ENCODE peak calls at places on chromosome 9, in eight cellular contexts. O, B, E, G, M, A, N and K are unnamed samples.

GRCh38 chr9:97487107-97487506 is 14.4 kb upstream of the TMOD1 start:
- DNase-seq in G (no peak), N (peak; percentile 55), M (no peak), A (no peak), O (no peak), B (peak; percentile 21), E (no peak), K (no peak)

GRCh38 chr9:38181216-38181615 is 112.2 kb upstream of the SHB start:
- DNase-seq in A (no peak), O (no peak), B (no peak), M (no peak), E (no peak), N (peak; percentile 19), G (no peak), K (no peak)

GRCh38 chr9:108860354-108860753 is 1.7 kb upstream of the ACTL7A start:
- DNase-seq in O (no peak), M (no peak), A (no peak), E (no peak), N (peak; percentile 11), G (no peak), B (no peak), K (no peak)

GRCh38 chr9:15246688-15247087 is 60.3 kb downstream of the TTC39B start:
- DNase-seq in B (no peak), M (no peak), O (no peak), E (no peak), N (peak; percentile 59), G (no peak), A (no peak), K (no peak)

GRCh38 chr9:83501552-83501951 is 36.6 kb downstream of the FRMD3 start:
- DNase-seq in A (no peak), M (no peak), N (no peak), B (no peak), O (no peak), G (no peak), E (no peak), K (no peak)

GRCh38 chr9:130159814-130160670 is 12.2 kb upstream of the NCS1 start:
- DNase-seq in G (no peak), A (no peak), N (no peak), O (no peak), B (no peak), M (no peak), E (no peak), K (no peak)

GRCh38 chr9:77649109-77649812 is 1.1 kb upstream of the GNA14 start:
- DNase-seq in G (no peak), B (peak; percentile 71), E (no peak), O (no peak), M (no peak), N (peak; percentile 65), A (no peak), K (no peak)

GRCh38 chr9:15622596-15622995 is 69.8 kb downstream of the CCDC171 start:
- DNase-seq in A (peak; percentile 18), B (peak; percentile 42), O (no peak), N (peak; percentile 38), G (no peak), E (no peak), M (no peak), K (peak; percentile 18)

GRCh38 chr9:104577263-104577662 is 8.3 kb downstream of the OR13C8 start:
- DNase-seq in A (no peak), O (no peak), E (no peak), B (no peak), G (no peak), N (no peak), M (no peak), K (no peak)

GRCh38 chr9:134136117-134136996 is 475 bp downstream of the WDR5 start:
- DNase-seq in E (no peak), A (peak; percentile 38), O (peak; percentile 39), M (no peak), G (peak; percentile 63), N (peak; percentile 35), B (peak; percentile 27), K (no peak)

GRCh38 chr9:100186356-100186755 is 87.3 kb downstream of the INVS start:
- DNase-seq in M (no peak), A (no peak), G (no peak), E (no peak), N (no peak), O (no peak), B (no peak), K (no peak)

GRCh38 chr9:130426883-130427282 is 17.9 kb upstream of the ASS1 start:
- DNase-seq in B (peak; percentile 43), N (peak; percentile 85), O (no peak), A (no peak), E (no peak), M (peak; percentile 54), G (no peak), K (peak; percentile 32)

GRCh38 chr9:94697972-94698581 is 28.4 kb upstream of the AOPEP start:
- DNase-seq in B (no peak), E (no peak), A (no peak), G (peak; percentile 39), N (peak; percentile 53), O (no peak), M (no peak), K (peak; percentile 72)

GRCh38 chr9:127754761-127755557 is 19.9 kb upstream of the TOR2A start:
- DNase-seq in A (no peak), M (no peak), O (no peak), B (no peak), E (no peak), N (no peak), G (peak; percentile 89), K (no peak)

GRCh38 chr9:111178361-111179043 is 140.2 kb upstream of the LPAR1 start:
- DNase-seq in E (no peak), N (peak; percentile 79), G (no peak), M (no peak), B (peak; percentile 50), O (no peak), A (no peak), K (peak; percentile 84)

GRCh38 chr9:121283856-121284732 is 16.1 kb downstream of the GSN start:
- DNase-seq in M (no peak), O (no peak), N (no peak), E (no peak), B (no peak), G (peak; percentile 67), A (no peak), K (no peak)

DNA sequence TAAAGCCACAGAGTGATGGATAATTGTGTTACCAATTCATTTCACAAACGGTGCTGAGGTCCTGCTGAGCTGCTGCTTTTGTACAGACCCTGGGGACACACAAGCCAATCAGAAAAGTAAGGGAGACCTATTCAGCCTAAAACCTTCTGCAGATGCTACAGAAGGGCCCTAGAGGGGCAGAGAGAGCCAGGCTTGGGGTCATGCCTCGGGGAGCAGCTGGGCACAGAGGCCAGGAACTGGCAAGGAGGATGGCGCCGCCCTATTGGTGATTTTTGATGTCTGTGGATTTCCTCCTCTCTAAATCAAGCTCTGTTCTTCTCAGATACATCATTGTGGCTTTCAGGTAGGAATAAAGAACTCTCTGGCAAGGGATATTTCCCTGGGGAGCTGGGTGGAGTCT is 181.9 kb downstream of the ZNF462 start:
- DNase-seq in M (no peak), N (no peak), B (no peak), O (no peak), E (no peak), G (no peak), A (peak; percentile 20), K (no peak)
- TF ChIP-seq CTCF in M (no peak), N (peak; percentile 7), B (no peak), O (no peak), E (no peak), G (peak; percentile 30), A (peak; percentile 75), K (no peak)

GRCh38 chr9:122988919-122989614 is 44.4 kb upstream of the GPR21 start:
- DNase-seq in O (no peak), M (no peak), N (no peak), E (no peak), B (no peak), A (peak; percentile 6), G (no peak), K (no peak)
- H3K4me3 ChIP-seq in O (no peak overlapping the region), M (no peak overlapping the region), N (no peak overlapping the region), E (no peak overlapping the region), B (no peak overlapping the region), A (no peak overlapping the region), G (no peak overlapping the region), K (no peak overlapping the region)

GRCh38 chr9:115202960-115203751 is 85.2 kb upstream of the TNC start:
- DNase-seq in M (peak; percentile 26), O (no peak), E (no peak), B (peak; percentile 31), N (peak; percentile 80), G (no peak), A (no peak), K (no peak)
- TF ChIP-seq CTCF in M (no peak), O (no peak), E (no peak), B (no peak), N (no peak), G (no peak), A (no peak), K (no peak)

DNA sequence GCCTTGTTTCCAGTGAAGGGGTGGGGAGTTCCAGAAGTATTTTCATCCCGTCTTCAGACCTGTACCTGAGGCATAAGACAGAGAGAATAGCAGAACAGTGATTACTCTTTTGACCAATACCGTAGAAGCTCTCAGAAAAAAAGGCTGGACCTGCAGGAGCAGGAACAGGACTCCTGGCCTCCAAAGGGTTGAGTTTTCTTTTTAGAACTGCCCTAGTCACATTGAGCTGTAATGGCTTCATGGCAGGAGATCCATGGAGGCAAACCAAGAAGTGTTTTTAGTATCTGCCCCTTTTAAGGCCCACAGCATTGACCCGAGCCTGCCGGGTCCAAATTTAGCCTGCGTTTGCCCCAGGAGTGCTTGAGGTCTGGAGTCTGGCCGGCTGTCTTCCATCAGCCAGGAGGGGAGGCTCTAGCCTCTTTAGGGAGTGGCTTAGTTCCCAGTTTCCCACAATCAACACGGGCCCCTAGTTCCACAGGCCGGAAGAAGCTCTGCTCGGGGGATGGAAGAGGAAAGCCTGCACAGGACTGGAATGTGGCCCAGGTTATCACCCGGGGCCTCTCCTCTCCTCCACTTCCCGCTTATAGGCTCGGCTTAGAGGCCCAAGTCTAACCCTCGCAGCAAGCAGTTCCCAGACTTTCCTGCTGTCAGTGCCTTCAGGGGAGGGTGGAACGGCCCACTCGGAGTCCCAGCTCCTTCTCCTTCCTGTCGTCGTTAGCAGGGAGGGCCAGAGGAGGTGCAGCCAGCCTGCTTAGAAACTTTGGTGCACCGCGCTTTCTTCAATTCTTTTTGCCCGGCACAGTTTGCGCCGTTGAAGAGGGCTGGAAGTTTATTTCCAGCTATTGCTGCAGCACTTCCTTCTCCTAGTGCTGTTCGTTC is 80.7 kb downstream of the C9orf152 start:
- DNase-seq in A (no peak), O (peak; percentile 82), G (peak; percentile 41), E (no peak), B (peak; percentile 97), M (peak; percentile 90), N (peak; percentile 86), K (no peak)
- H3K4me3 ChIP-seq in A (peak overlapping the region; percentile 57), O (peak overlapping the region; percentile 30), G (no peak overlapping the region), E (peak overlapping the region; percentile 39), B (peak overlapping the region; percentile 60), M (peak overlapping the region; percentile 42), N (peak overlapping the region; percentile 41), K (no peak overlapping the region)

DNA sequence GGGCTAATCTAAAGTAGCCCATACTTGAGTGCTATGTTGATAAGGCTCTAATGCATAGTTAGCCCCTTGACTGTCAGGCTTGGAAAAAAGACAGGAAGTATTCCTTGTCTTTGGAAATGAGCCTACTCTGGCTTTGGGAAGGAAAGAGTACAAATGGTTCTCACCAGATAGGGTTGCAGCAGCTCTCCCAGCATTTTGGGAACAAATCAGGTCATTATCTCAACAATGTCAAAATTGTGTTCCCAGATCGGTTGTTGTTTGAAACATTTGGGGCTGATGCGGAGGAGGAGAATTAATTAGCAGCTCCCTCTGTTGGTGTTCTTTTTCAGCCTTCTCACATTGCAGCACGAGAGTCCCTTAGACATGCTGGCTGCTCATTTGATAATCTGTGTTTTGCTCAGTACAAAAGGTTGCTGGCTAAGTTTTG is 294.7 kb upstream of the DMRT1 start:
- DNase-seq in O (peak; percentile 33), G (peak; percentile 66), E (no peak), A (peak; percentile 60), B (peak; percentile 69), M (peak; percentile 31), N (no peak), K (no peak)
- TF ChIP-seq CTCF in O (peak; percentile 19), G (peak; percentile 14), E (peak; percentile 63), A (peak; percentile 77), B (peak; percentile 42), M (peak; percentile 33), N (peak; percentile 12), K (peak; percentile 39)